ENCODE peak calls at places on chromosomes 3 and 15, in ten cellular contexts. E is K562, W is endodermal cell, S is upper lobe of right lung, X is tibial nerve, Q is RWPE1, J is body of pancreas, N is Peyer's patch, H is AG04450, U is H9. A is an unnamed sample.
A peak's percentile ranks its signal among the peaks of the same experiment; 100 is the strongest.

GRCh38 chr3:183281126-183281797 is 28.2 kb downstream of the B3GNT5 start:
- DNase-seq in E (no peak), Q (no peak), J (no peak), N (no peak), H (no peak), U (no peak), X (no peak), W (no peak), S (no peak), A (no peak)

GRCh38 chr15:73704869-73705645 is 20.9 kb downstream of the CD276 start:
- DNase-seq in W (peak; percentile 92), H (no peak), S (peak; percentile 81), E (peak; percentile 81), U (peak; percentile 84), Q (peak; percentile 63), N (peak; percentile 48), J (peak; percentile 64), X (peak; percentile 42), A (peak; percentile 21)

GRCh38 chr3:4746241-4746958 is 232.8 kb upstream of the BHLHE40 start:
- DNase-seq in S (no peak), Q (no peak), X (no peak), U (no peak), H (no peak), W (no peak), E (no peak), J (no peak), N (no peak), A (no peak)

GRCh38 chr15:101028321-101028720 is 109.2 kb downstream of the LRRK1 start:
- DNase-seq in X (no peak), E (no peak), W (peak; percentile 20), N (peak; percentile 4), H (no peak), U (no peak), J (no peak), Q (no peak), S (no peak), A (no peak)

GRCh38 chr3:175432338-175433025 is 573.3 kb downstream of the NAALADL2 start:
- DNase-seq in Q (no peak), W (no peak), E (no peak), X (no peak), U (no peak), J (no peak), N (no peak), H (no peak), S (no peak), A (no peak)

GRCh38 chr3:179653777-179654117 is 907 bp downstream of the USP13 start:
- DNase-seq in U (no peak), W (peak; percentile 74), E (no peak), X (no peak), J (peak; percentile 26), H (no peak), S (peak; percentile 67), N (peak; percentile 27), Q (no peak), A (no peak)

GRCh38 chr3:71709908-71710511 is 15.2 kb downstream of the EIF4E3 start:
- DNase-seq in E (no peak), N (no peak), U (no peak), W (no peak), J (peak; percentile 33), H (no peak), Q (no peak), X (no peak), S (no peak), A (no peak)

GRCh38 chr3:127006781-127007436 is 24.0 kb downstream of the PLXNA1 start:
- DNase-seq in Q (peak; percentile 38), X (no peak), H (no peak), N (no peak), J (no peak), W (no peak), U (no peak), E (no peak), S (no peak), A (no peak)

GRCh38 chr3:11720220-11721113 is 76.8 kb upstream of the VGLL4 start:
- DNase-seq in W (peak; percentile 84), Q (peak; percentile 70), X (peak; percentile 40), S (peak; percentile 91), J (peak; percentile 86), H (no peak), N (peak; percentile 54), E (peak; percentile 35), U (peak; percentile 68), A (no peak)

GRCh38 chr3:155230382-155230781 is 63.1 kb downstream of the STRIT1 start:
- DNase-seq in S (no peak), N (no peak), W (no peak), H (no peak), X (no peak), J (no peak), E (no peak), Q (no peak), U (no peak), A (no peak)

GRCh38 chr3:197333901-197334639 is 35.7 kb upstream of the DLG1 start:
- DNase-seq in X (no peak), J (no peak), Q (no peak), S (peak; percentile 57), N (no peak), H (no peak), U (no peak), W (peak; percentile 57), E (no peak), A (no peak)

GRCh38 chr15:64665179-64665578 is 110.2 kb downstream of the RBPMS2 start:
- DNase-seq in W (no peak), X (no peak), H (no peak), E (no peak), N (no peak), J (no peak), Q (no peak), U (no peak), S (no peak), A (no peak)

GRCh38 chr3:23624305-23624704 is 181.4 kb upstream of the UBE2E1 start:
- DNase-seq in N (no peak), H (no peak), J (no peak), S (no peak), X (no peak), W (peak; percentile 19), U (no peak), Q (no peak), E (no peak), A (no peak)

GRCh38 chr3:23626442-23626841 is 179.3 kb upstream of the UBE2E1 start:
- DNase-seq in Q (no peak), E (no peak), X (no peak), S (no peak), W (peak; percentile 7), N (no peak), U (no peak), H (no peak), J (no peak), A (no peak)

GRCh38 chr3:23620044-23620443 is 185.7 kb upstream of the UBE2E1 start:
- DNase-seq in W (peak; percentile 51), H (no peak), Q (no peak), U (no peak), E (no peak), N (no peak), X (no peak), S (no peak), J (no peak), A (no peak)

GRCh38 chr3:23620616-23621015 is 185.1 kb upstream of the UBE2E1 start:
- DNase-seq in E (no peak), N (no peak), U (no peak), S (no peak), X (no peak), W (peak; percentile 36), J (no peak), H (no peak), Q (no peak), A (no peak)

DNA sequence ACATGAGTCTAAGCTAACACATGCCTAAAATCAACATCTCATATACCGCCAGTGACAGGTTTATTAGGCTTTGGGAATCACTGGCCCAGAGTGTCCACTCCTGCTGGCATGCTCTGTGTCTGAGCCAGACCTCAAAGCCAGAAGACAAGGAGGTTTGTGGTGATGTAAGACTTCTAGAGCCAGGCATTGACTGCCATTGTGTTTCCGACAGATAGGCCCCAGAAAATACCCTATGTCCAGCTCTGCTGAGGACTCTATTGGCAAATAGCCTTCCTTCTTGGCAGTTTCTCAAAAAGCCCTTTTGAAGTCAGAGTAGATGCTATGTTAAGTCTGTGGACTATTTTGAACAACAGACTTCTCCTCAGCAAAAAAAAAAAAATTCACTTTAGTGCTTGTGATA is 181.9 kb upstream of the UBE2E1 start:
- DNase-seq in W (peak; percentile 17), S (no peak), E (no peak), Q (no peak), J (no peak), H (no peak), U (no peak), X (no peak), N (no peak), A (no peak)
- H3K27ac ChIP-seq in W (no peak overlapping the region), S (no peak overlapping the region), E (no peak overlapping the region), Q (no peak overlapping the region), J (no peak overlapping the region), H (no peak overlapping the region), U (no peak overlapping the region), X (no peak overlapping the region), N (no peak overlapping the region), A (no peak overlapping the region)

DNA sequence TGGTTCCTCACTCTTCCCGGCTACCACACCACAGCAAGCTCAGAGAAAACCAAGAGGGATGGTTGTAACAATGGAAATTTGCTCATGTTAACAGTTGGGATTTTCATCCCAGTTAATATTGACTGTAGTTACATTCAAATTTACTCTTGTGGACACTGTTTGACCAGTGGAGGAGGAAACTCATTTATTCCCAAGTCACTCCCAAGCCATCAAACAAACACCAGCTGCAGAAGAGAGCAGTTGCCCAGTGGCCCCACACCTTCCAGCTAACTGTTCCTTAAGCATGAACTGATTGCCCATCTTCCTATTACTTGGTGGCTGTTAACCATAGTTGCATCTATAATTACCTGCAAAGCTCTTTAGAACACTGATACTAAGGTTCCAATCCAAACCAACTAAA is 24.1 kb upstream of the MECOM start:
- DNase-seq in E (no peak), S (no peak), H (no peak), Q (no peak), N (no peak), J (no peak), U (no peak), W (no peak), X (no peak), A (no peak)
- H3K27ac ChIP-seq in E (no peak overlapping the region), S (no peak overlapping the region), H (no peak overlapping the region), Q (no peak overlapping the region), N (no peak overlapping the region), J (no peak overlapping the region), U (no peak overlapping the region), W (no peak overlapping the region), X (no peak overlapping the region), A (no peak overlapping the region)

GRCh38 chr15:68113273-68113672 is 59.2 kb downstream of the PIAS1 start:
- DNase-seq in U (no peak), J (no peak), Q (no peak), W (no peak), X (no peak), S (no peak), H (no peak), N (no peak), E (no peak), A (no peak)
- H3K27ac ChIP-seq in U (no peak overlapping the region), J (no peak overlapping the region), Q (no peak overlapping the region), W (no peak overlapping the region), X (no peak overlapping the region), S (no peak overlapping the region), H (no peak overlapping the region), N (no peak overlapping the region), E (no peak overlapping the region), A (no peak overlapping the region)

DNA sequence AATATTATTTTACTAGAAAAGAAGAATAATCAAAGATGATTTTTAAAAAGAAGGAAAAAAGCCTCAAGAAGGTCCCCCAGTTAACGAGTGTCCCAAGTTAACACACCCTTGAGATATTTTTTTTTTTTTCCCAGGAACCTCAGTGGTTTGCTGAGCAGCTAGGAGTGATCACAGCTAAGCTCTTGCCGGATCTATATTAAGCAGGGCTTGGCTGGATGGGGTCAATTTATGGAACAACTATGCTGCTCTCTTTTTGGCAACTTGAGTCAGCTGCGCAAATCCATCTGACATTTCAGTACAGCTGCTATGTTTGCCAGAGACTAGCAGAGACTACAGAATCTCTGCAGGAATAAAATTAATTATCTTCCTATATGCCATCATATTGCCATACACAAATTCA is at the start of gene LMOD3:
- DNase-seq in N (no peak), W (no peak), E (no peak), J (no peak), Q (no peak), U (no peak), H (no peak), X (no peak), S (no peak), A (no peak)
- H3K27ac ChIP-seq in N (no peak within 1 kb of the TSS), W (no peak within 1 kb of the TSS), E (no peak within 1 kb of the TSS), J (no peak within 1 kb of the TSS), Q (no peak within 1 kb of the TSS), U (no peak within 1 kb of the TSS), H (no peak within 1 kb of the TSS), X (no peak within 1 kb of the TSS), S (peak within 1 kb of the TSS; percentile 33), A (no peak within 1 kb of the TSS)